ENCODE peak calls at places on chromosomes 1 and 21, in four cellular contexts. W, E, Q and M are unnamed samples.

GRCh38 chr1:96968582-96969378 is 247.2 kb downstream of the PTBP2 start:
- DNase-seq in W (no peak), Q (no peak), E (no peak), M (no peak)

GRCh38 chr1:240743696-240744095 is 131.7 kb upstream of the GREM2 start:
- DNase-seq in W (no peak), E (no peak), Q (no peak), M (no peak)

GRCh38 chr1:226467443-226467842 is 59.5 kb upstream of the PARP1 start:
- DNase-seq in W (no peak), Q (no peak), E (no peak), M (no peak)

GRCh38 chr21:46550511-46550941 is 54.4 kb downstream of the S100B start:
- DNase-seq in Q (peak), W (no peak), E (no peak), M (no peak)

GRCh38 chr1:206649261-206649660 is 13.9 kb downstream of the DYRK3 start:
- DNase-seq in E (no peak), W (no peak), Q (no peak), M (no peak)

GRCh38 chr21:18218331-18218730 is 26.3 kb upstream of the CHODL start:
- DNase-seq in Q (no peak), W (peak), E (no peak), M (no peak)

GRCh38 chr1:31715097-31715872 is 11.5 kb upstream of the COL16A1 start:
- DNase-seq in E (peak), Q (peak), W (peak), M (peak)

GRCh38 chr1:182993746-182994145 is 29.5 kb upstream of the LAMC1 start:
- DNase-seq in E (no peak), Q (no peak), W (no peak), M (no peak)

GRCh38 chr1:225911207-225912130 is 12.6 kb downstream of the PYCR2 start:
- DNase-seq in W (peak), Q (peak), E (peak), M (peak)

GRCh38 chr1:98669355-98670296 is 8.1 kb downstream of the SNX7 start:
- DNase-seq in W (no peak), E (no peak), Q (no peak), M (no peak)

GRCh38 chr1:227298532-227299174 is 19.6 kb downstream of the CDC42BPA start:
- DNase-seq in W (no peak), E (no peak), Q (no peak), M (no peak)

GRCh38 chr1:184387871-184388670 is 1.2 kb downstream of the C1orf21 start:
- DNase-seq in Q (no peak), W (peak), E (no peak), M (no peak)

GRCh38 chr1:155777541-155777940 is 79.5 kb downstream of the GON4L start:
- DNase-seq in Q (no peak), E (no peak), W (no peak), M (no peak)

GRCh38 chr1:184753608-184754478 is 815 bp downstream of the EDEM3 start:
- DNase-seq in Q (no peak), W (peak), E (peak), M (no peak)

GRCh38 chr1:2242814-2243725 is 15.0 kb downstream of the SKI start:
- DNase-seq in Q (no peak), E (peak), W (no peak), M (no peak)

GRCh38 chr1:89894802-89895201 is 74.0 kb downstream of the LRRC8D start:
- DNase-seq in W (no peak), Q (no peak), E (no peak), M (no peak)

GRCh38 chr21:15552914-15553491 is 176.8 kb upstream of the USP25 start:
- DNase-seq in W (peak), Q (no peak), E (no peak), M (no peak)

GRCh38 chr1:248817065-248817464 is 8.7 kb downstream of the SH3BP5L start:
- DNase-seq in Q (no peak), W (no peak), E (no peak), M (no peak)

GRCh38 chr1:242411906-242412305 is 112.6 kb downstream of the PLD5 start:
- DNase-seq in W (peak), Q (no peak), E (no peak), M (no peak)

GRCh38 chr1:17045623-17046022 is 8.2 kb downstream of the SDHB start:
- DNase-seq in W (no peak), E (no peak), Q (no peak), M (no peak)

GRCh38 chr1:209405183-209405823 is 178.2 kb upstream of the CAMK1G start:
- DNase-seq in W (no peak), E (no peak), Q (no peak), M (no peak)

DNA sequence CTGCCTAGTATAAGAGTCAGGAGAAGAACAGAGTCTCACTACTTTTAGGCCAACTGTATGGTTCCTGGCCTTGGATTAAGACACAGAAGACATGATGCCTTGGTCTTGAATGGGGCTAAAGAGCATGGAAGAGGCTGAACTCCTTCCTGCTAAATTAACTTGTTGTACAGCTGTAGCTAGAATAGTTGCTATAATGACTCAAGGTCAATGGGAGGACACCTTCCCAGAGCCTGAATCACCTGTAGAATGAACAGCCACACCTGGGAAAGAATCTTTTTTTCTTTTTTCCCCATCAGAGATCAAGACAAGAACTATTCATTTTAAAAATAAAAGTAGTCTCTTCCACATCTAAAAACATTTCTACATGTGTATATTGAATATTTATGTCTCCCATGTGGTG is 191.2 kb downstream of the TGFB2 start:
- DNase-seq in Q (no peak), W (no peak), E (no peak), M (no peak)
- H2BK120ac ChIP-seq in Q (no peak), W (no peak), E (no peak), M (no peak)

GRCh38 chr1:92951141-92951582 is 10.1 kb downstream of the DIPK1A start:
- DNase-seq in Q (no peak), E (no peak), W (peak), M (no peak)
- H2BK15ac ChIP-seq in Q (no peak), E (no peak), W (no peak), M (no peak)

DNA sequence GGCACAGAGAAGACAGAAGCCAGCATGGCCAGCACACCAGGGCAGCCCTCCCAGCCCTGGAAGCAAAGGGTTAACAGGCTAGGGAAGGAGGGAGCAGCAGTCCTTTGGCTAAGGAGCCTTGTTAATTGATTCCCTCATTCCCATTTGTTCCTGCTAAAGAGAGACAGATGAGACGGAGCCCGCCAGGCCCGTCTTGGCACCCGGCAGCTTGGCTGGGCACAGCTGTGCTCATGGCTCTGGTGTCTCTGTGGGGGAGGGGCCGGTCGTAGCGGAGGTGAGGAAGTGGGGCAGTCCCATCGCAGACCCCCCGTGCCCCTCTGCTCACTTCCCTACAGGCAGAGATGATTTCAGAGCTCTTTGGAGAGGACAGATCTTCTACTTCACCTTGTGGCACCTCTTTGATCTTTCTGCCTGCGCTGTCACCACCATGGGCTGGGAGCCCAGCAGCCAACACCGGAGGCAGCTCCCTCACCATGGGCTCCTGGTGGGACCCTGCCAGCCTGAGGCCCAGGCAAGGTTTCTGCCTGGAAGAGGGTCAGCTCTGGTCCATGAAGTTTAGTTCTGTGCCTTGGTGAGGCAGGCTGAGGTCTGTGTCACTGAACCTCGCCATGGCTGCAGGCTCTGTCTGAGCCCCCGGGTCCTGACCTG is 38.0 kb downstream of the FOXO6 start:
- DNase-seq in E (peak), W (peak), Q (no peak), M (no peak)
- H3K4me2 ChIP-seq in E (no peak), W (no peak), Q (peak), M (peak)

GRCh38 chr1:219113261-219113660 is 60.4 kb upstream of the LYPLAL1 start:
- DNase-seq in E (no peak), Q (no peak), W (no peak), M (no peak)
- H2BK120ac ChIP-seq in E (no peak), Q (no peak), W (no peak), M (no peak)

GRCh38 chr1:59146056-59146455 is 150.8 kb upstream of the FGGY start:
- DNase-seq in W (no peak), Q (no peak), E (no peak), M (no peak)

GRCh38 chr1:59143824-59144223 is 153.1 kb upstream of the FGGY start:
- DNase-seq in E (no peak), W (no peak), Q (no peak), M (no peak)

GRCh38 chr1:59142663-59143487 is 154.0 kb upstream of the FGGY start:
- DNase-seq in W (peak), Q (no peak), E (no peak), M (no peak)

GRCh38 chr1:59146651-59147358 is 150.1 kb upstream of the FGGY start:
- DNase-seq in E (peak), W (peak), Q (peak), M (peak)

GRCh38 chr1:59144959-59145358 is 151.9 kb upstream of the FGGY start:
- DNase-seq in Q (no peak), E (no peak), W (no peak), M (no peak)
- H2BK15ac ChIP-seq in Q (no peak), E (no peak), W (no peak), M (no peak)

DNA sequence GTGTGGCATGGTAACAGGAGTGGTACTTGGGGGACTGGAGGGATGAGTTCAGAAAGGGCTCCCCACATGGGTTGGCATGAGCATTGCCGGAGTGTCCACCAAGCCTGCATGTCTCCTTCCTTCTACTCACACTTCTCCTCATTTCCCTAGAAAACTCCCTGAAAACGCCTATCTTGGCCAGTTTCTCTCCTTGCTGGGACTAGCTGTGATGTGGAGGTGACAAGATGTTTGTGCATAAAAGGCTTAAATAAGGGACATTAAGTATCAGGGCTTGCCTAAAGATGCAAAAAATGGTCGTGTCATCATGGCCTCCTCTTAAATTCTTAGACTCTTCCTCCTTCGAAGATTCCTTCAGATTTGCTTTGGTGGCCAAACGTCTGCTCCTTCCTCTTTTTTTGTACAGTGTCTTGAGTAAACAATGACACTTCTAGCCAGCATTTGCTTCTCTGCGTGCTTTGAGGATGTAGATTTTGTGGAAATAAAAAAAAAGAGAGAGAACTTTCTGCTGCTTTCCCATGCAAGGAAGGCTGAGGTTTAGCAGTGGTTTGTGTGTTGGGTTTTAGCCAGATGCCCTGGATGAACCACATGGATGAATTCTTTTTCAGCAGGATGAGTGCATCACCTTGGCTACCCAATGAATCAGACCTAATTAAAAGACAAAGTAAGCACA is 239.1 kb upstream of the IRF2BP2 start:
- DNase-seq in E (no peak), W (no peak), Q (no peak), M (no peak)
- H3K4me2 ChIP-seq in E (no peak), W (no peak), Q (no peak), M (no peak)